ENCODE peak calls at places on chromosomes 7 and 10, in four cellular contexts. B is stomach, M is mesendoderm, J is IMR-90. L is an unnamed sample.

GRCh38 chr7:12067156-12067831 is 143.8 kb upstream of the TMEM106B start:
- DNase-seq in B (peak; percentile 59), M (peak; percentile 83), J (peak; percentile 66), L (peak; percentile 71)

GRCh38 chr10:3071405-3072198 is 4.3 kb downstream of the PFKP start:
- DNase-seq in B (no peak), M (no peak), J (peak; percentile 96), L (peak; percentile 69)

GRCh38 chr10:71611709-71612422 is 107.7 kb downstream of the C10orf105 start:
- DNase-seq in B (no peak), M (no peak), J (no peak), L (no peak)

GRCh38 chr10:132322621-132323048 is 9.4 kb upstream of the LRRC27 start:
- DNase-seq in B (no peak), M (peak; percentile 28), J (peak; percentile 30), L (peak; percentile 88)

GRCh38 chr10:74118794-74119193 is 31.8 kb downstream of the AP3M1 start:
- DNase-seq in B (no peak), M (no peak), J (no peak), L (no peak)

GRCh38 chr10:30219977-30220751 is 128.9 kb downstream of the MTPAP start:
- DNase-seq in B (no peak), M (no peak), J (peak; percentile 51), L (no peak)

GRCh38 chr7:157211710-157212109 is 73.0 kb downstream of the UBE3C start:
- DNase-seq in B (no peak), M (no peak), J (peak; percentile 96), L (peak; percentile 87)

GRCh38 chr7:29988391-29989256 is 977 bp downstream of the SCRN1 start:
- DNase-seq in B (peak; percentile 50), M (peak; percentile 89), J (peak; percentile 73), L (peak; percentile 75)

GRCh38 chr7:148623586-148624282 is 33.2 kb downstream of the C7orf33 start:
- DNase-seq in B (no peak), M (no peak), J (peak; percentile 5), L (peak; percentile 11)

GRCh38 chr10:124875596-124875995 is 66.3 kb upstream of the ZRANB1 start:
- DNase-seq in B (no peak), M (peak; percentile 56), J (peak; percentile 46), L (peak; percentile 43)

GRCh38 chr7:26091933-26092332 is 60.1 kb upstream of the NFE2L3 start:
- DNase-seq in B (no peak), M (peak; percentile 82), J (peak; percentile 13), L (peak; percentile 13)

GRCh38 chr7:138435231-138435919 is 24.7 kb upstream of the TRIM24 start:
- DNase-seq in B (no peak), M (no peak), J (no peak), L (no peak)

GRCh38 chr7:101402835-101403234 is 40.2 kb downstream of the COL26A1 start:
- DNase-seq in B (no peak), M (no peak), J (no peak), L (no peak)

GRCh38 chr7:101399759-101400158 is 37.1 kb downstream of the COL26A1 start:
- DNase-seq in B (no peak), M (no peak), J (peak; percentile 41), L (no peak)

GRCh38 chr7:101400751-101401150 is 38.1 kb downstream of the COL26A1 start:
- DNase-seq in B (no peak), M (no peak), J (no peak), L (no peak)

GRCh38 chr7:101401390-101402080 is 38.9 kb downstream of the COL26A1 start:
- DNase-seq in B (no peak), M (no peak), J (no peak), L (no peak)

GRCh38 chr7:101402081-101402779 is 39.6 kb downstream of the COL26A1 start:
- DNase-seq in B (no peak), M (peak; percentile 99), J (peak; percentile 17), L (no peak)
- H3K4me3 ChIP-seq in B (no peak overlapping the region), M (no peak overlapping the region), J (no peak overlapping the region), L (no peak overlapping the region)

DNA sequence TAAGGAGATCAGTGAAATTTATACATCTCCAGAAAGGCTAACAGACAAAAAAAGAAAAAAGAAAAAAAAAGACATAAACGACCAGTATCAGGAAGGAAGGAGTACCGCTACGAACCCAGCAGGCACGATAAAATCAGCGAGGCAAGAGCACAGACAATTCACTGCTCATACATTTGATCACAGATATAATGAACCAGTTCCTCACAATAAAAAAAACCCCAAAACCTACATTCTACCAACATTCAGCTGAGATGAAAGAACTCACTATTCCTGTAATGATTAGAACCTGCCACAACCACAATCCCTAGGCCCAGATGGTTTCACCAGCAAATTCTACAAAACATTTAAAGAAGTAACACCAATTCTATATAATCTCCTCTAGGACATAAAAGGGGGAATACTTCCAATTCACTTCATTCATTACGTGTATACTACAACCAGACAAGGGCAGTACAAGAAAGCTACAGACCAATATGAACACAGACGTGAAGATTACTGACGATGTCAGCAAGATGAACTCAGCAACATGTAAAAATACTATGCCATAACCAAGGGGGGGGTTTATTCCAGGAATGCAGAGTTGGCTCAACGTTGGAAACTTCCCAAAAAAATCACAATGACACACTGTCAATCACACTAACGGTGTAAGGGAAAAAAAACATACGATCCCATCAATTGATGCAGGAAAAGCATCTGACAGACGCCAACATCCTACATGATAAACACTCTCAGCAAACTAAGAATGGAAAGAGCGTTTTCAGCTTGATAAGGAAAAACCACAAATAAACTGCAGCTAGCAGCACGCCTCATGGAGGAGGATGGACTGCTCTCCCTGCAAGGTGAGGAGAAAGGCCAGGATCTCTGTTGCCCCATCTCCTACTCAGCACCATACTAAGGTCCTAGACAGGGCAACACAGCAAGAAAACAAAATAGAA is 256.2 kb downstream of the ELFN1 start:
- DNase-seq in B (no peak), M (no peak), J (no peak), L (no peak)
- H3K4me3 ChIP-seq in B (no peak overlapping the region), M (no peak overlapping the region), J (no peak overlapping the region), L (no peak overlapping the region)

DNA sequence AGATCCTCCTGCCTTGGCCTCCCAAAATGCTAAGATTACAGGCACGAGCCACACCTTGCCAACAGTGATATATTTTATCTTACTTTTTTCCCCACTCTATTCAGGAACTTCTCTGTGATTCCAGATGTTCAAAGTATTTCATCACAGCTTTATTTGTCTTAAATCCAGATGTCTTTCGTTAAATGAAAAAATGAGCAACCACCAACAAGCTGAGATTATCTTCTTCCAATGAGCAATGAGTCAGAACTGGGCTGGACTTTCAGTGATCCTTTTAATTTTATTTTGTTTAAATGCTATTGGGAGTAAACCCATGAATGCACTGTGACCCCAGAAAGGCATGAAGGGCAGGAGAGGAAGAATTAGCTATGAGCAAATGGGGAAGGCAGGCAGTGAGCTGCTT is 77.6 kb upstream of the IMMP2L start:
- DNase-seq in B (no peak), M (no peak), J (peak; percentile 15), L (peak; percentile 73)
- H3K4me3 ChIP-seq in B (no peak overlapping the region), M (no peak overlapping the region), J (no peak overlapping the region), L (no peak overlapping the region)

GRCh38 chr10:69338133-69338456 is 59.8 kb downstream of the HK1 start:
- DNase-seq in B (no peak), M (no peak), J (no peak), L (no peak)
- H3K4me3 ChIP-seq in B (no peak overlapping the region), M (no peak overlapping the region), J (no peak overlapping the region), L (no peak overlapping the region)

GRCh38 chr10:43647576-43647975 is 1.1 kb downstream of the ZNF32 start:
- DNase-seq in B (no peak), M (no peak), J (no peak), L (no peak)
- H3K4me3 ChIP-seq in B (peak overlapping the region; percentile 81), M (no peak overlapping the region), J (no peak overlapping the region), L (peak overlapping the region; percentile 67)

GRCh38 chr7:155874010-155874409 is 61.7 kb upstream of the SHH start:
- DNase-seq in B (no peak), M (no peak), J (no peak), L (no peak)
- H3K4me3 ChIP-seq in B (no peak overlapping the region), M (no peak overlapping the region), J (no peak overlapping the region), L (no peak overlapping the region)

DNA sequence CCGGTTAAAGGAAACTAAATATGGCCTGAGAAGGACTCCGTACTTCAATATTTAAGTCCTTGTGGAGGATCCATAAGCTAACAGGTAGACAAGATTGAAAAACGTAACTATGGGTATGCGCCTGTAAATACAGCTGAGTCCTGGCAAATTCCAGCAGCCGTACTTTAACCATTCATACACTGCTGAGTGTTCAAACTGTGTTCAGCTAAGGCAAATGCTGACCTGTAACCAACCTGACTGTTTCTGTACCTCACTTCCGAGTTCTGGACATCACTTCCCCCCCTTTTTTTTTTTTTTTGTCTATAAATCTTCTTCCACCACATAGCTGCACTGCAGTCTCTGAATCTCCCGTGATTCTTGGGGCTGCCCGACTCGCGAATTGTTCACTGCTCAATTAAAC is 69.1 kb downstream of the SRPK2 start:
- DNase-seq in B (no peak), M (no peak), J (no peak), L (no peak)
- H3K4me3 ChIP-seq in B (no peak overlapping the region), M (no peak overlapping the region), J (no peak overlapping the region), L (no peak overlapping the region)

DNA sequence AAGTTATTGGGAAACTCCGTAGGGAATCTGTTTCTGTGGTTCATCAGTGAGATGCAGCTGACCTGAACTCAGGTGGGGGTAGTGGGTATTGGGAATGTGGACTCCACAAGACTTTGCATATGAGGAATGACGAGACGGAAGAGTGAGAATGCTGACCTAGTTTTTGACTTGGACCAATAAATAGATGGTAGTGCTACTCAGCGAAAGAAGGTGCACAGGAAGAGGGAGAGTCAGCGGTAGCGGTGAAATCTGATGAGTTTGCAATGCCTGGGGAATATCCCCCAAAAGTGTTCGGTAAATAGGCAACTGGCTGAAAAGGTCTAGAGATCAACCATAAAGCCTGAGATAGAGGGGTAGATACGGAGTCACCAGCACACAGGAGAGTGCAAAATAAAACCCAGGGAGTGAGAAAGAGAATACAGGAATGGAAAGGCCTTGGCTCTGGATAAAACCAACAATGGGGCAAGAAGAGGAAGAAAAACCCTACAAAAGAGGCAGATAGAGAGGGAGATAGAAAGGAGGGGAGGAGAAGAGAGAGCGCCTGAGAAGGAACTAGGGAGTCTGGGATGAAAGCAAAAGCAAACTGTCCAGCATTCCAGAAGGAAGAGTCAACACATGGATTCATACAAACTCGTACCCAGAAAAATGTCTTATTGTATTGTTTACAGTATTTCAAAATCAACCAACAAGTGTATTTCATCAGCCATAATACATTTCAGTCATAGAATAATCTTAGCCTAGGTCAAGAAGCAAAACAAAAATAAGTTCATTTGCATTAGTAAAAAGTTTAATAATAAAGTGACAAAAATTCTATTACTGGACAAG is 5.4 kb downstream of the ARHGAP21 start:
- DNase-seq in B (no peak), M (no peak), J (peak; percentile 90), L (peak; percentile 88)
- H3K4me3 ChIP-seq in B (peak overlapping the region; percentile 72), M (no peak overlapping the region), J (peak overlapping the region; percentile 1), L (peak overlapping the region; percentile 88)

DNA sequence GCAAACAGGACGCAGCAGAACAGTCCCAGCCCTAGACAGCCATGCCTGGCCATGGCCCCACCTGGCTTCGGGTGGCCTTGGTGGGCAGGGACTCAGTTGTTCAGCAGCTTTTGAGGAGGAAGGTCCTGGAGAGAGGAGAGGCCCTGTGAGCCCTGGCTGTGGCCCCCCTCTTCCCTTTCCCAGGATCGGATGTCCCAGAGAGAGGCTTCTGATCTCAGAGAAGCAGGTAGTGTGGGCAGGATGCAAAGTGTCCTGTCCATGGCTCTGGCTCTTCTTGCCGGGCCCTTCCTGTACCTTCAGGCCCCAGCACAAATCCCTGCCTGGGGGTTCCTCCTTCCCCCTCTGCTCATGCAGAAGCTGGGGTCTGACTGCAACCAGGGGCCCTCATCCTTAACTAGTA is 1.6 kb downstream of the PRRT4 start:
- DNase-seq in B (no peak), M (no peak), J (no peak), L (no peak)
- H3K4me3 ChIP-seq in B (no peak overlapping the region), M (no peak overlapping the region), J (no peak overlapping the region), L (no peak overlapping the region)

L was measured in fibroblast of villous mesenchyme.